ENCODE peak calls at places on chromosomes 5 and 9, in five cellular contexts. One of them, this sample, is unnamed.

GRCh38 chr5:57804007-57804444 is 321.4 kb upstream of the ACTBL2 start:
- DNase-seq in A549: no peak
- DNase-seq in glutamatergic neuron: no peak
- DNase-seq in stomach: no peak
- DNase-seq in B cell: no peak
- DNase-seq in this sample: no peak

GRCh38 chr9:78572266-78572665 is 275.3 kb downstream of the PSAT1 start:
- DNase-seq in B cell: no peak
- DNase-seq in glutamatergic neuron: no peak
- DNase-seq in stomach: no peak
- DNase-seq in A549: no peak
- DNase-seq in this sample: no peak

GRCh38 chr9:134521817-134522501 is 119.6 kb upstream of the COL5A1 start:
- DNase-seq in glutamatergic neuron: no peak
- DNase-seq in stomach: peak
- DNase-seq in B cell: no peak
- DNase-seq in A549: no peak
- DNase-seq in this sample: no peak

GRCh38 chr9:74172874-74173273 is 324.3 kb upstream of the RORB start:
- DNase-seq in B cell: no peak
- DNase-seq in glutamatergic neuron: no peak
- DNase-seq in A549: no peak
- DNase-seq in stomach: no peak
- DNase-seq in this sample: no peak

GRCh38 chr5:140287776-140288521 is 15.0 kb downstream of the PFDN1 start:
- DNase-seq in stomach: no peak
- DNase-seq in glutamatergic neuron: no peak
- DNase-seq in A549: no peak
- DNase-seq in B cell: no peak
- DNase-seq in this sample: no peak

GRCh38 chr5:166576323-166576722 is 1715.1 kb upstream of the WWC1 start:
- DNase-seq in stomach: no peak
- DNase-seq in A549: no peak
- DNase-seq in B cell: no peak
- DNase-seq in glutamatergic neuron: no peak
- DNase-seq in this sample: no peak

GRCh38 chr5:139461698-139462097 is 845 bp downstream of the ECSCR start:
- DNase-seq in stomach: no peak
- DNase-seq in B cell: no peak
- DNase-seq in A549: no peak
- DNase-seq in glutamatergic neuron: no peak
- DNase-seq in this sample: no peak

GRCh38 chr9:108273988-108274387 is 581.8 kb downstream of the ACTL7B start:
- DNase-seq in glutamatergic neuron: no peak
- DNase-seq in A549: no peak
- DNase-seq in stomach: no peak
- DNase-seq in B cell: no peak
- DNase-seq in this sample: no peak

GRCh38 chr5:37735649-37736347 is 104.0 kb downstream of the GDNF start:
- DNase-seq in glutamatergic neuron: no peak
- DNase-seq in A549: no peak
- DNase-seq in B cell: no peak
- DNase-seq in stomach: no peak
- DNase-seq in this sample: no peak

GRCh38 chr5:163571755-163572154 is 66.3 kb downstream of the MAT2B start:
- DNase-seq in stomach: no peak
- DNase-seq in A549: no peak
- DNase-seq in glutamatergic neuron: no peak
- DNase-seq in B cell: no peak
- DNase-seq in this sample: no peak

GRCh38 chr9:93697352-93698139 is 121.2 kb downstream of the PHF2 start:
- DNase-seq in A549: no peak
- DNase-seq in B cell: no peak
- DNase-seq in stomach: no peak
- DNase-seq in glutamatergic neuron: no peak
- DNase-seq in this sample: no peak

GRCh38 chr5:142324377-142324870 is 397 bp downstream of the SPRY4 start:
- DNase-seq in A549: no peak
- DNase-seq in B cell: peak
- DNase-seq in stomach: no peak
- DNase-seq in glutamatergic neuron: no peak
- DNase-seq in this sample: no peak

GRCh38 chr9:93612052-93612795 is 35.8 kb downstream of the PHF2 start:
- DNase-seq in stomach: no peak
- DNase-seq in glutamatergic neuron: no peak
- DNase-seq in A549: no peak
- DNase-seq in B cell: no peak
- DNase-seq in this sample: no peak

GRCh38 chr9:12719431-12719830 is 26.2 kb downstream of the TYRP1 start:
- DNase-seq in stomach: no peak
- DNase-seq in glutamatergic neuron: no peak
- DNase-seq in B cell: no peak
- DNase-seq in A549: peak
- DNase-seq in this sample: no peak

GRCh38 chr9:12720551-12720950 is 27.4 kb downstream of the TYRP1 start:
- DNase-seq in glutamatergic neuron: no peak
- DNase-seq in B cell: no peak
- DNase-seq in stomach: no peak
- DNase-seq in A549: no peak
- DNase-seq in this sample: no peak

GRCh38 chr9:12722131-12722530 is 28.9 kb downstream of the TYRP1 start:
- DNase-seq in A549: no peak
- DNase-seq in glutamatergic neuron: no peak
- DNase-seq in B cell: no peak
- DNase-seq in stomach: no peak
- DNase-seq in this sample: no peak

GRCh38 chr9:12726795-12727194 is 33.6 kb downstream of the TYRP1 start:
- DNase-seq in A549: no peak
- DNase-seq in glutamatergic neuron: no peak
- DNase-seq in stomach: no peak
- DNase-seq in B cell: no peak
- DNase-seq in this sample: no peak

DNA sequence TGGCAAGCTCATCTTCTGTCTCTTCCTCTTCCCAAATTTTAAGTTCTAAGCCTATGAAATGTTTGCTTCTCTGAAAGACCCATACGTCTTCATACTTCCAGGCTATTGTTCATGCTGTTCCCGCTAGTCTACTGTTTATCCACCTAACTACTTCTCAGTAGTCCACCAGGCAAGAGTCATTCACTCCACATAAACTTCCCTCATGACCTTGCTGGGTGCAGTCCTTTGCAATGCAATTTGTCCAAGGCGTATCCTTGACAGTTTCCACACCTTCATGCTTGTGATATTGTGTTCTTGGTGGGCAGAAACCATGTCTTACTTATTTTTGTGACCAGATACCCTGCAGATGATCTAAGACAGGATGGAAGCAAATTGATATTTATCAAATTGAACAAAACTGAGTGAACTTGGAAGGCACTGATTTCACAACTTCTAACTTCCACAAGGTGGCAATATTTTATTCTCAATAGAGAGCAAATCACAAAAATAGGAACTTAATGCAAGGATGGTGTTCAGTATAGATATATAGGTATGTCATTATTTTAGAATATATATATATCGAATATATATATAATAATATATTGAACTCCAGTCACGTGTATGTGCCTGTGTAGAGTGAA is 30.3 kb downstream of the TYRP1 start:
- DNase-seq in glutamatergic neuron: no peak
- DNase-seq in stomach: no peak
- DNase-seq in B cell: no peak
- DNase-seq in A549: peak
- DNase-seq in this sample: no peak
- TF ChIP-seq CTCF in glutamatergic neuron: no peak
- TF ChIP-seq CTCF in stomach: peak
- TF ChIP-seq CTCF in B cell: no peak
- TF ChIP-seq CTCF in A549: peak
- TF ChIP-seq CTCF in this sample: no peak

GRCh38 chr5:171592741-171593140 is 173.3 kb downstream of the FGF18 start:
- DNase-seq in B cell: no peak
- DNase-seq in stomach: no peak
- DNase-seq in glutamatergic neuron: no peak
- DNase-seq in A549: no peak
- DNase-seq in this sample: no peak

GRCh38 chr5:171588790-171589189 is 169.3 kb downstream of the FGF18 start:
- DNase-seq in glutamatergic neuron: no peak
- DNase-seq in A549: no peak
- DNase-seq in B cell: no peak
- DNase-seq in stomach: no peak
- DNase-seq in this sample: no peak

GRCh38 chr5:171593401-171593800 is 174.0 kb downstream of the FGF18 start:
- DNase-seq in A549: no peak
- DNase-seq in glutamatergic neuron: no peak
- DNase-seq in B cell: no peak
- DNase-seq in stomach: no peak
- DNase-seq in this sample: no peak

GRCh38 chr5:171589461-171589860 is 170.0 kb downstream of the FGF18 start:
- DNase-seq in A549: no peak
- DNase-seq in B cell: no peak
- DNase-seq in stomach: no peak
- DNase-seq in glutamatergic neuron: no peak
- DNase-seq in this sample: no peak

GRCh38 chr5:171592076-171592475 is 172.6 kb downstream of the FGF18 start:
- DNase-seq in B cell: no peak
- DNase-seq in glutamatergic neuron: no peak
- DNase-seq in stomach: no peak
- DNase-seq in A549: no peak
- DNase-seq in this sample: no peak
- TF ChIP-seq CTCF in B cell: no peak
- TF ChIP-seq CTCF in glutamatergic neuron: no peak
- TF ChIP-seq CTCF in stomach: no peak
- TF ChIP-seq CTCF in A549: no peak
- TF ChIP-seq CTCF in this sample: no peak

GRCh38 chr5:132177691-132178149 is 49.9 kb downstream of the P4HA2 start:
- DNase-seq in B cell: no peak
- DNase-seq in A549: no peak
- DNase-seq in stomach: no peak
- DNase-seq in glutamatergic neuron: no peak
- DNase-seq in this sample: no peak

GRCh38 chr5:132179410-132179809 is 48.2 kb downstream of the P4HA2 start:
- DNase-seq in stomach: no peak
- DNase-seq in glutamatergic neuron: no peak
- DNase-seq in B cell: no peak
- DNase-seq in A549: no peak
- DNase-seq in this sample: no peak

GRCh38 chr5:132181011-132181629 is 46.5 kb downstream of the P4HA2 start:
- DNase-seq in A549: no peak
- DNase-seq in B cell: no peak
- DNase-seq in stomach: no peak
- DNase-seq in glutamatergic neuron: no peak
- DNase-seq in this sample: no peak

GRCh38 chr5:132182366-132183040 is 45.1 kb downstream of the P4HA2 start:
- DNase-seq in stomach: no peak
- DNase-seq in A549: no peak
- DNase-seq in glutamatergic neuron: no peak
- DNase-seq in B cell: no peak
- DNase-seq in this sample: no peak

GRCh38 chr5:132180134-132180745 is 47.4 kb downstream of the P4HA2 start:
- DNase-seq in stomach: no peak
- DNase-seq in A549: peak
- DNase-seq in B cell: no peak
- DNase-seq in glutamatergic neuron: no peak
- DNase-seq in this sample: peak
- TF ChIP-seq CTCF in stomach: peak
- TF ChIP-seq CTCF in A549: peak
- TF ChIP-seq CTCF in B cell: peak
- TF ChIP-seq CTCF in glutamatergic neuron: peak
- TF ChIP-seq CTCF in this sample: peak

GRCh38 chr9:90901933-90902332 is 100.3 kb downstream of the SYK start:
- DNase-seq in glutamatergic neuron: no peak
- DNase-seq in B cell: no peak
- DNase-seq in A549: no peak
- DNase-seq in stomach: no peak
- DNase-seq in this sample: no peak
- TF ChIP-seq CTCF in glutamatergic neuron: no peak
- TF ChIP-seq CTCF in B cell: no peak
- TF ChIP-seq CTCF in A549: no peak
- TF ChIP-seq CTCF in stomach: no peak
- TF ChIP-seq CTCF in this sample: no peak

GRCh38 chr9:14439555-14439954 is 125.6 kb upstream of the NFIB start:
- DNase-seq in stomach: no peak
- DNase-seq in B cell: no peak
- DNase-seq in glutamatergic neuron: no peak
- DNase-seq in A549: no peak
- DNase-seq in this sample: no peak

GRCh38 chr9:14445946-14446345 is 132.0 kb upstream of the NFIB start:
- DNase-seq in A549: no peak
- DNase-seq in glutamatergic neuron: no peak
- DNase-seq in B cell: no peak
- DNase-seq in stomach: no peak
- DNase-seq in this sample: no peak

GRCh38 chr9:14440062-14440461 is 126.1 kb upstream of the NFIB start:
- DNase-seq in glutamatergic neuron: no peak
- DNase-seq in stomach: no peak
- DNase-seq in A549: no peak
- DNase-seq in B cell: no peak
- DNase-seq in this sample: no peak

GRCh38 chr9:14438232-14438966 is 124.5 kb upstream of the NFIB start:
- DNase-seq in stomach: no peak
- DNase-seq in B cell: no peak
- DNase-seq in A549: no peak
- DNase-seq in glutamatergic neuron: no peak
- DNase-seq in this sample: no peak

DNA sequence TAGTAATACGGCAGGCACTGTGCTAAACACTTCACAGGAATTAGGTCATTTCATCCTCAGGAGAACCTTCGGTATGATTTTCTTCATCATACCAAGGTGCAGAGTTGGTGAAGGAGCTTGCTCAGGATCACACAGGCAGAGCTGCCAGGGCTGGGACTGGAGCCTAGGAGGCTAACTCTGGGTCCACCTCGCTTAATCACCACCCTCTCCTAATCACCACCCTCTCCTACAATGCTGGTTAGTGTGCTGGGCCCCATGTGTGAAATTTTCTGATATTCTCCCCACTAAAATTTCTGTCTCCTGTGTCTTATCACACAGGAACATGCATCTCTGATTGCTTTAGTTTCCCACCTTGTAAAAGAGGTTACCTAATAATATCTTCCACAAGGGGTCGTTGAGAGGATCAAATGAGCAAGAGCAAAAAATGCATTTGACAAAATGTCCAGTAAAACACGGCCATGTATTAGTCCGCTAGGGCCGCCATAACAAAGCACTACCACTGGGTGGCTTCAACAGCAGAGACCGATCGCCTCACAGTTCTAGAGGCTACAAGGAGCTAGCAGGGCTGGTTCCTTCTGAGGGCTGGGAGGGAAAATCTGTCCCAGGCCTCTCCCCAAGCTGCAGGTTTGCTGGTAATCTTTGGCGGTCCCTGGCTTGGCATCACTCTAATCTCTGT is 128.2 kb upstream of the NFIB start:
- DNase-seq in glutamatergic neuron: peak
- DNase-seq in B cell: no peak
- DNase-seq in A549: peak
- DNase-seq in stomach: no peak
- DNase-seq in this sample: peak
- TF ChIP-seq CTCF in glutamatergic neuron: peak
- TF ChIP-seq CTCF in B cell: no peak
- TF ChIP-seq CTCF in A549: peak
- TF ChIP-seq CTCF in stomach: no peak
- TF ChIP-seq CTCF in this sample: peak